ENCODE peak calls at places on chromosome 12, in seven cellular contexts. W, U, P, X, C, F and Q are unnamed samples.

GRCh38 chr12:53623526-53623925 is 2.7 kb downstream of the ATF7 start:
- DNase-seq in W (no peak), U (no peak), P (no peak), X (no peak), C (no peak), F (no peak), Q (no peak)

GRCh38 chr12:93918262-93918661 is 230.1 kb upstream of the PLXNC1 start:
- DNase-seq in W (no peak), U (no peak), P (no peak), X (no peak), C (no peak), F (no peak), Q (no peak)

GRCh38 chr12:64894827-64895475 is 70.5 kb downstream of the TBC1D30 start:
- DNase-seq in W (no peak), U (no peak), P (no peak), X (no peak), C (no peak), F (no peak), Q (no peak)

GRCh38 chr12:98894412-98895085 is 249.5 kb downstream of the APAF1 start:
- DNase-seq in W (no peak), U (no peak), P (peak), X (no peak), C (peak), F (no peak), Q (peak)

GRCh38 chr12:42588981-42589464 is 523 bp downstream of the PRICKLE1 start:
- DNase-seq in W (no peak), U (no peak), P (peak), X (peak), C (peak), F (no peak), Q (peak)

GRCh38 chr12:68665016-68665569 is 21.7 kb upstream of the NUP107 start:
- DNase-seq in W (no peak), U (no peak), P (no peak), X (no peak), C (no peak), F (no peak), Q (no peak)

GRCh38 chr12:60230103-60230502 is 634.3 kb downstream of the SLC16A7 start:
- DNase-seq in W (no peak), U (no peak), P (no peak), X (no peak), C (no peak), F (peak), Q (no peak)

GRCh38 chr12:2959508-2960431 is 573 bp downstream of the TEAD4 start:
- DNase-seq in W (no peak), U (no peak), P (peak), X (peak), C (peak), F (peak), Q (peak)

GRCh38 chr12:114420553-114420952 is 14.6 kb upstream of the TBX5 start:
- DNase-seq in W (no peak), U (no peak), P (no peak), X (no peak), C (no peak), F (no peak), Q (no peak)

GRCh38 chr12:116615141-116615861 is 56.1 kb downstream of the MAP1LC3B2 start:
- DNase-seq in W (no peak), U (no peak), P (no peak), X (peak), C (no peak), F (no peak), Q (no peak)